ENCODE peak calls at places on chromosomes 3 and 15, in nine cellular contexts. F is PC-3, G is GM23248, R is OCI-LY7, M is hepatocyte, C is MM.1S, Z is HCT116, J is GM23338, U is SK-N-SH. S is an unnamed sample.

GRCh38 chr15:41820791-41821423 is 7.0 kb upstream of the JMJD7 start:
- DNase-seq in F (no peak), U (no peak), M (no peak), J (no peak), R (no peak), G (no peak), Z (no peak), C (no peak), S (no peak)

GRCh38 chr3:129985113-129985512 is 10.6 kb downstream of the TRH start:
- DNase-seq in G (no peak), F (no peak), U (peak), M (no peak), J (no peak), C (no peak), R (no peak), Z (no peak), S (no peak)

GRCh38 chr3:101676219-101676764 is 640 bp downstream of the ZBTB11 start:
- DNase-seq in F (peak), C (peak), J (peak), U (peak), M (peak), Z (peak), R (peak), G (peak), S (peak)

GRCh38 chr3:32837366-32837765 is 19.6 kb downstream of the TRIM71 start:
- DNase-seq in U (no peak), M (no peak), F (no peak), G (no peak), C (no peak), R (no peak), J (no peak), Z (no peak), S (no peak)

GRCh38 chr3:149736180-149737100 is 15.8 kb downstream of the COMMD2 start:
- DNase-seq in U (no peak), M (no peak), J (no peak), R (no peak), C (peak), Z (peak), F (peak), G (peak), S (no peak)

GRCh38 chr15:37819191-37819590 is 115.2 kb upstream of the TMCO5A start:
- DNase-seq in C (no peak), R (no peak), M (no peak), J (no peak), G (peak), U (no peak), Z (no peak), F (no peak), S (no peak)

GRCh38 chr3:188558343-188559068 is 404.5 kb downstream of the LPP start:
- DNase-seq in M (no peak), G (peak), C (no peak), Z (no peak), R (no peak), J (no peak), U (no peak), F (no peak), S (no peak)

GRCh38 chr3:110149763-110150162 is 812.4 kb upstream of the DPPA4 start:
- DNase-seq in R (no peak), F (no peak), J (no peak), U (no peak), C (no peak), M (no peak), Z (no peak), G (peak), S (no peak)

GRCh38 chr3:186570941-186571643 is 572 bp downstream of the DNAJB11 start:
- DNase-seq in G (peak), U (no peak), M (peak), R (no peak), F (no peak), J (peak), Z (no peak), C (no peak), S (no peak)

GRCh38 chr3:61268659-61269058 is 17.4 kb upstream of the FHIT start:
- DNase-seq in U (no peak), Z (no peak), F (no peak), R (no peak), J (no peak), M (no peak), C (no peak), G (no peak), S (no peak)
- TF ChIP-seq EZH2phosphoT487 in U (no peak), Z (no peak), F (no peak), R (no peak), J (no peak), M (no peak), C (no peak), G (no peak), S (no peak)

GRCh38 chr3:45914362-45915077 is 28.2 kb downstream of the CCR9 start:
- DNase-seq in F (no peak), M (no peak), G (no peak), R (no peak), J (no peak), U (no peak), C (no peak), Z (no peak), S (no peak)

GRCh38 chr3:45915518-45916231 is 27.6 kb upstream of the CXCR6 start:
- DNase-seq in F (peak), J (no peak), C (peak), M (peak), G (peak), R (no peak), U (no peak), Z (peak), S (peak)

GRCh38 chr3:45915080-45915479 is 28.2 kb upstream of the CXCR6 start:
- DNase-seq in U (no peak), R (no peak), G (no peak), F (no peak), J (no peak), M (no peak), C (no peak), Z (no peak), S (no peak)

GRCh38 chr3:45921158-45922038 is 21.9 kb upstream of the CXCR6 start:
- DNase-seq in J (no peak), U (no peak), R (no peak), Z (no peak), C (no peak), G (no peak), M (no peak), F (no peak), S (no peak)

GRCh38 chr3:45917146-45917885 is 25.9 kb upstream of the CXCR6 start:
- DNase-seq in U (no peak), G (no peak), C (no peak), M (no peak), Z (no peak), R (no peak), J (no peak), F (no peak), S (no peak)
- H3K4me2 ChIP-seq in U (no peak), G (no peak), C (no peak), M (no peak), Z (no peak), R (no peak), J (no peak), F (no peak), S (no peak)

DNA sequence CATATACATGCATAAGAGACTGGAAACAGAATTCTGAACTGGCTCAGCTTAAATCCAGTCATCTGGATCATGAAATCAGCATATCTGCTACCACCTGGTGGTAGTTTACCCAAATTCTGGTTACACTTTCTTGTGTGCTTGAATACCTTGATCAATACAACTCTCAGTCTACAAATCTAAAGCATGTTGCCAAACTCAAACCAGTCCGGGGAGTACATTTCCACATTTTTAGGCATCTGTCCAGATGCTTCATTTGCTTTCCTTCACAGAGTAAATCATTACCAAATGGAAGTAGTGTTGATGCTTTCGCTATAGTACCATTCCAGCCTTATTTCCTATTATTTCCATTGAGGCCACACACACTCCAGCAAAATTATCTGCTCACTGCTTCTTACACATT is 126.4 kb downstream of the P2RY1 start:
- DNase-seq in F (peak), G (peak), R (peak), Z (peak), M (peak), C (peak), J (peak), U (peak), S (peak)
- TF ChIP-seq EZH2phosphoT487 in F (no peak), G (no peak), R (no peak), Z (no peak), M (no peak), C (no peak), J (no peak), U (no peak), S (no peak)

GRCh38 chr15:88911766-88912118 is 1.4 kb downstream of the MFGE8 start:
- DNase-seq in R (no peak), F (peak), J (peak), G (peak), Z (no peak), U (no peak), C (no peak), M (peak), S (peak)
- H3K4me2 ChIP-seq in R (no peak), F (peak), J (peak), G (peak), Z (peak), U (peak), C (no peak), M (peak), S (peak)

GRCh38 chr15:101092867-101093202 is 159.0 kb downstream of the CHSY1 start:
- DNase-seq in F (no peak), C (no peak), Z (no peak), G (no peak), R (no peak), U (no peak), J (no peak), M (no peak), S (no peak)

GRCh38 chr15:101089579-101090459 is 162.0 kb downstream of the CHSY1 start:
- DNase-seq in Z (no peak), G (no peak), F (no peak), R (no peak), U (no peak), C (peak), M (no peak), J (no peak), S (no peak)

GRCh38 chr15:101092186-101092866 is 159.5 kb downstream of the CHSY1 start:
- DNase-seq in U (no peak), Z (no peak), M (no peak), G (peak), C (no peak), F (no peak), R (no peak), J (no peak), S (no peak)

GRCh38 chr15:101090460-101090853 is 161.4 kb downstream of the CHSY1 start:
- DNase-seq in J (no peak), R (no peak), C (no peak), F (no peak), U (no peak), G (no peak), M (no peak), Z (no peak), S (no peak)

DNA sequence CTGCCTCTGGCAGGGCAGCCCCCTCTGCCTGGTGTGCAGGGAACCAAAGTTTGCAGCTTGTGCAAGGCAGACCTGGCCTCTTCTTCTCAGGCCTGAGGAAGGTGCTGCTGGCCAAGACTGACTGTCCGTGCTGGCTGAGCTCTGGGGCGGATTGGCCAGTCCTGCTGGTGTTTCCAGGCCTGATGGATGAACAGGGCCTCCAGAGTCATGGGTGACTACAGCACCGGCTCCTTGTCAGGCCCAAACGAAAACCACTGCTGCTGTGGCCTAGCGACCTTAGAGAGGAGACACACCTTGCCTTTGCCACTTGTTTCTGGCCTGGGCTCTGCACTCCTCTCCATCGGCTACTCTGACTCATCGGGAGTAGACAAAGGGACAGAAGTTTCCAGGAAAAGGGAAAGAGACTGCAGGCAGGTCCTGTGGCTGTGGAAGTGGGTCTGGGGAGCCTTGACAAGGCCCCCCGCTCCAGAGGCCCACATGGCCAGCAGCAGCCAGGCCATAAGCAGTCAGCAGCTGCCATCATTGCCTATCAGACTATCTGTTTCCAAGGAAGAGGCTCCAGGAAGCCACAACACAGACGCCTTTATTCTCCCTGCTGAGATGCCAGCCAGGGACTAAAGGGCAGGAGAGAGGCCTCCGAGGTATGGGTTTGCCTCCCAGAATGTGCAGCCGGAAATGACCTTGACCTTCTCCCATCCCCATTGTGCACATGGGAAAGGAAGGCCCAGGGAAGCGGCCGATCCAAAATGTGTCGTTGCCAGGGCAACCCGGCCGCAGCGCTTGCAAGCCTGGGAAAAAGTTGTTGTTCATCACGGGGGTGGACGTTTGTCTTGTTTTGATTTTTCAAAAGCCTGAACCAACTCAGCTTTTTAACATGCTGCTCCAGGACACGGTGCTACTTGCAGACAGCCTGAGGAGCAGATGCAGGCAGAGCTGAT is 160.5 kb downstream of the CHSY1 start:
- DNase-seq in C (no peak), R (no peak), U (no peak), G (peak), Z (no peak), F (no peak), J (no peak), M (no peak), S (no peak)
- TF ChIP-seq EZH2phosphoT487 in C (no peak), R (no peak), U (no peak), G (no peak), Z (no peak), F (no peak), J (no peak), M (no peak), S (no peak)

DNA sequence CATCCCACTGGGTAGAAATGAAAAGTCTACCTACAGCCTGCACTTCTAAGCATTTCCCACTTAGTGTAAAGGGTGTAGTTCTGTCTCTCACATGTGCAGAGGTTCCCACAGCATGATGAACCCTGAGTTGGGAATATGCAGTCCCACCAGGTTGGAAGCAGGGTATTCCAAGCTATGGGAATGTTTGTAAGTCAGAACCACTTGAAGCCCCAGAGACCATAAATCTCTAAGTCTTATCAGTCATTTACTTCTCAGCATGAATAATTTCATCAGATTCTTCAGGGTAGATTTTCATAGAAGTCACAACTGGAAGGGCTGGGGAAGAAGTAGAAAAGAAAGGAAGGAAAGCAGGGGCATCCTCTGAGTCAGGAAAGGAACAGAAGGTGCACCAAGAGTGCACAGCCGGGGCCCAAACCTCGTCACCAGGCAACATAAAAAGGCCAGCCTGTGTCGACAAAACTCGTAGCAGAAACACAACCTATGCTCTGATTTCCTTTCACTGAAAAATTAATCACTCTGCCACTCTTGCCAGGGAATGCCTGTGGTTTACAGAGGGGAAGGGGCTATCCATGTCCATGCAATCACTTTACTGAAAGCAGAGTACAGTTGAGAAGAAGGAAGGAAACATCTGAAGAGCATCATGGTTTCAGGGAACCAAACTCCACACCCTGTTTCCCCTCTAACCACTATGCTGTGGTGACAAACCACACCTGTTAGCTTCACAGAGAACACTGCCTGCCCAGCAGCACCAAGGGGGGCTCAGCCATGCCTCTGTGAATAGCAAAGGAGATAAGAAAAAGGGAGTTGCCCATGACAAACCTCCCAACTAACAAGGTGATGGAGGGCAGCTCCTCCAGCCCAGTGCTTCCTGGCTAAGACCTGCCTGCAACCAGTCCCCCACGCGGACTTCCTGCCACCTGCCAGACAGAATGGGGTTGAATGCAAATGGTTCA is 40.5 kb downstream of the SH3BP5 start:
- DNase-seq in R (peak), Z (no peak), J (no peak), M (no peak), F (no peak), G (no peak), U (no peak), C (peak), S (no peak)
- H3K4me2 ChIP-seq in R (peak), Z (no peak), J (no peak), M (no peak), F (no peak), G (no peak), U (no peak), C (peak), S (no peak)

GRCh38 chr3:30671527-30672286 is 65.3 kb downstream of the TGFBR2 start:
- DNase-seq in R (no peak), M (no peak), Z (no peak), U (no peak), F (no peak), C (no peak), J (no peak), G (no peak), S (no peak)
- TF ChIP-seq EZH2phosphoT487 in R (no peak), M (no peak), Z (no peak), U (no peak), F (no peak), C (no peak), J (no peak), G (no peak), S (no peak)